ENCODE peak calls at places on chromosome 14, in seven cellular contexts. One of them, this sample, is unnamed.

GRCh38 chr14:51527073-51527472 is 124.6 kb upstream of the FRMD6 start:
- DNase-seq in K562: no peak
- DNase-seq in A549: no peak
- DNase-seq in heart left ventricle: no peak
- DNase-seq in thyroid gland: no peak
- DNase-seq in body of pancreas: no peak
- DNase-seq in esophagus squamous epithelium: no peak
- DNase-seq in this sample: no peak

GRCh38 chr14:31360919-31361662 is 59.3 kb downstream of the HEATR5A start:
- DNase-seq in K562: no peak
- DNase-seq in A549: no peak
- DNase-seq in heart left ventricle: no peak
- DNase-seq in thyroid gland: no peak
- DNase-seq in body of pancreas: no peak
- DNase-seq in esophagus squamous epithelium: no peak
- DNase-seq in this sample: no peak

GRCh38 chr14:36514278-36515104 is 5.5 kb downstream of the NKX2-1 start:
- DNase-seq in K562: no peak
- DNase-seq in A549: no peak
- DNase-seq in heart left ventricle: no peak
- DNase-seq in thyroid gland: peak
- DNase-seq in body of pancreas: no peak
- DNase-seq in esophagus squamous epithelium: no peak
- DNase-seq in this sample: no peak

GRCh38 chr14:52111583-52111982 is 42.7 kb upstream of the NID2 start:
- DNase-seq in K562: no peak
- DNase-seq in A549: peak
- DNase-seq in heart left ventricle: no peak
- DNase-seq in thyroid gland: no peak
- DNase-seq in body of pancreas: no peak
- DNase-seq in esophagus squamous epithelium: no peak
- DNase-seq in this sample: no peak

GRCh38 chr14:65226824-65227604 is 124.7 kb upstream of the MAX start:
- DNase-seq in K562: no peak
- DNase-seq in A549: no peak
- DNase-seq in heart left ventricle: no peak
- DNase-seq in thyroid gland: no peak
- DNase-seq in body of pancreas: peak
- DNase-seq in esophagus squamous epithelium: no peak
- DNase-seq in this sample: no peak

GRCh38 chr14:75293920-75294648 is 15.5 kb downstream of the FOS start:
- DNase-seq in K562: peak
- DNase-seq in A549: peak
- DNase-seq in heart left ventricle: peak
- DNase-seq in thyroid gland: peak
- DNase-seq in body of pancreas: peak
- DNase-seq in esophagus squamous epithelium: no peak
- DNase-seq in this sample: peak

GRCh38 chr14:85308531-85309300 is 221.2 kb upstream of the FLRT2 start:
- DNase-seq in K562: no peak
- DNase-seq in A549: no peak
- DNase-seq in heart left ventricle: no peak
- DNase-seq in thyroid gland: no peak
- DNase-seq in body of pancreas: no peak
- DNase-seq in esophagus squamous epithelium: no peak
- DNase-seq in this sample: no peak

GRCh38 chr14:38201137-38201828 is 6.4 kb upstream of the SSTR1 start:
- DNase-seq in K562: no peak
- DNase-seq in A549: no peak
- DNase-seq in heart left ventricle: no peak
- DNase-seq in thyroid gland: no peak
- DNase-seq in body of pancreas: no peak
- DNase-seq in esophagus squamous epithelium: no peak
- DNase-seq in this sample: no peak

GRCh38 chr14:24172261-24172860 is 481 bp downstream of the REC8 start:
- DNase-seq in K562: no peak
- DNase-seq in A549: no peak
- DNase-seq in heart left ventricle: no peak
- DNase-seq in thyroid gland: no peak
- DNase-seq in body of pancreas: no peak
- DNase-seq in esophagus squamous epithelium: no peak
- DNase-seq in this sample: no peak

GRCh38 chr14:53953828-53954550 is 2.6 kb downstream of the BMP4 start:
- DNase-seq in K562: no peak
- DNase-seq in A549: peak
- DNase-seq in heart left ventricle: peak
- DNase-seq in thyroid gland: peak
- DNase-seq in body of pancreas: peak
- DNase-seq in esophagus squamous epithelium: no peak
- DNase-seq in this sample: no peak

GRCh38 chr14:83958359-83958758 is 1571.6 kb upstream of the FLRT2 start:
- DNase-seq in K562: no peak
- DNase-seq in A549: no peak
- DNase-seq in heart left ventricle: no peak
- DNase-seq in thyroid gland: no peak
- DNase-seq in body of pancreas: no peak
- DNase-seq in esophagus squamous epithelium: no peak
- DNase-seq in this sample: no peak

GRCh38 chr14:55111122-55111705 is 17.8 kb upstream of the LGALS3 start:
- DNase-seq in K562: no peak
- DNase-seq in A549: no peak
- DNase-seq in heart left ventricle: no peak
- DNase-seq in thyroid gland: no peak
- DNase-seq in body of pancreas: no peak
- DNase-seq in esophagus squamous epithelium: no peak
- DNase-seq in this sample: no peak

GRCh38 chr14:46573518-46573917 is 78.1 kb downstream of the RPL10L start:
- DNase-seq in K562: no peak
- DNase-seq in A549: no peak
- DNase-seq in heart left ventricle: no peak
- DNase-seq in thyroid gland: no peak
- DNase-seq in body of pancreas: no peak
- DNase-seq in esophagus squamous epithelium: no peak
- DNase-seq in this sample: no peak

GRCh38 chr14:69648480-69649414 is 37.4 kb downstream of the SUSD6 start:
- DNase-seq in K562: no peak
- DNase-seq in A549: peak
- DNase-seq in heart left ventricle: no peak
- DNase-seq in thyroid gland: no peak
- DNase-seq in body of pancreas: no peak
- DNase-seq in esophagus squamous epithelium: no peak
- DNase-seq in this sample: no peak

GRCh38 chr14:25431211-25432076 is 381.5 kb upstream of the STXBP6 start:
- DNase-seq in K562: peak
- DNase-seq in A549: no peak
- DNase-seq in heart left ventricle: no peak
- DNase-seq in thyroid gland: no peak
- DNase-seq in body of pancreas: peak
- DNase-seq in esophagus squamous epithelium: no peak
- DNase-seq in this sample: no peak

GRCh38 chr14:97824218-97824617 is 1027.0 kb downstream of the VRK1 start:
- DNase-seq in K562: no peak
- DNase-seq in A549: no peak
- DNase-seq in heart left ventricle: no peak
- DNase-seq in thyroid gland: no peak
- DNase-seq in body of pancreas: no peak
- DNase-seq in esophagus squamous epithelium: no peak
- DNase-seq in this sample: no peak

DNA sequence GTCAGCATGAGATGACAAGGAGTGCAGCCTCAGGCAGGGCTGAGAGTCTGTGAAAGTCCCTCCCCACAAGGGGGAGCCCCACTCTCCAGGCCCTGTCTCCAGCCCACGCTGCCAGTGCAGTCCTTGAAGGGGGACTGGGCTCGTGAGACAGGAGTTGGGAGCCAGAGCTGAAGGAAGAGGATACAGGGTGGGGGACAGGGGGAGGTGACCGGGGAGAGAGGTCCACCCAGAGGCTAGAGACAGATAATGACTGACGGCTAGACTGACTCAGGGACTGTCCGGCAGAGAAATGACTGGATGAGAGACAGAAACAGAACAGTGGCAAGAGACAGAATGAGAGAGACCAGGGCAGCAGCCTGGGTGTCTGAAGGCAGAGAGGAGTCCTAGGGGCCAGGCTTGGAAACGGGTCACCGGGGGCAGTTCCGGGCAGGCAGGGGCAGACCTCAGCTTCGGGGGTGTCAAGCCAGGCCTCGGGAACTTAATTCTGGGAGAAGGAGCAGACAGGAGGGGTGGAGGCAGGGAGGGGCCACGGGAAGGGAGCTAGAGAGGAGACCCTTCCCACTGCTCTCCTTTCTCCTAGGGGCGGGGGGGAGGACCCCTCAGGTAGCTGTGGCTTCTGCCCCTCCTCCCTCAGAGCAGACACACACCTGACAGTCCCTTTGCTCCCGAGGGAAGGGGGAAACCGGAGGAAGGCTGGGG is 914 bp downstream of the CDH24 start:
- DNase-seq in K562: peak
- DNase-seq in A549: peak
- DNase-seq in heart left ventricle: no peak
- DNase-seq in thyroid gland: peak
- DNase-seq in body of pancreas: peak
- DNase-seq in esophagus squamous epithelium: no peak
- DNase-seq in this sample: no peak
- H3K27ac ChIP-seq in K562: peak
- H3K27ac ChIP-seq in A549: peak
- H3K27ac ChIP-seq in heart left ventricle: no peak
- H3K27ac ChIP-seq in thyroid gland: no peak
- H3K27ac ChIP-seq in body of pancreas: no peak
- H3K27ac ChIP-seq in esophagus squamous epithelium: no peak
- H3K27ac ChIP-seq in this sample: no peak

DNA sequence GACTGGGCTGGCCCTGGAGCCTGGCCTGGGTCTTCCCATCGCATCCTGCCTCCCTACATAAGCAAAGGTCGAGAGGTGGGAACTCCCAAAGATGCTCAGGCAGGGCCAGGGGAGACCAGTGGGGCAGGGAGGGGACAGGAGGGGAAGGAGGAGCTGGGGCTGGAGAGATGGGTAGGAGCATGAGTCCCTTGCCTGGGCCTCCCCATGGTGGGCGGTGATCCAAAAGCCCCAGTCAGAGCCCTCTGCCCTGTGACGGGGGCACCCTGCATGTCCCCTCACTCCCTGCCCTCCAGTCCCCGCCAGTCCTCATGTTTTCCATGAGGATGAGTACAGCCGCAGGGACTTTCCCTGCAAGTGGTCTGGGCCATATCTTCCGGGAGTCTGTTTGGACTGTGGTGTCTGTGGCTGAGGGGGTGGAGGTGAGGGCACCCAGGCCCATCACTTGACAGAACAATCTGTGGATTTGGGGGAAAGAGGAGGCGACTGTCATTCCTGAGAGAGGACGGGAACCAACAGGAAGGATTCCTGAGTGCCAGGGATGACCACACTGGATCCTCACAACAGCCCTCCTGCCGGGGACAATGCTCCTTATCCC is 9.3 kb downstream of the BDKRB2 start:
- DNase-seq in K562: no peak
- DNase-seq in A549: no peak
- DNase-seq in heart left ventricle: no peak
- DNase-seq in thyroid gland: no peak
- DNase-seq in body of pancreas: no peak
- DNase-seq in esophagus squamous epithelium: no peak
- DNase-seq in this sample: no peak
- TF ChIP-seq POLR2A in K562: no peak
- TF ChIP-seq POLR2A in A549: no peak
- TF ChIP-seq POLR2A in heart left ventricle: no peak
- TF ChIP-seq POLR2A in thyroid gland: no peak
- TF ChIP-seq POLR2A in body of pancreas: no peak
- TF ChIP-seq POLR2A in esophagus squamous epithelium: no peak
- TF ChIP-seq POLR2A in this sample: no peak

DNA sequence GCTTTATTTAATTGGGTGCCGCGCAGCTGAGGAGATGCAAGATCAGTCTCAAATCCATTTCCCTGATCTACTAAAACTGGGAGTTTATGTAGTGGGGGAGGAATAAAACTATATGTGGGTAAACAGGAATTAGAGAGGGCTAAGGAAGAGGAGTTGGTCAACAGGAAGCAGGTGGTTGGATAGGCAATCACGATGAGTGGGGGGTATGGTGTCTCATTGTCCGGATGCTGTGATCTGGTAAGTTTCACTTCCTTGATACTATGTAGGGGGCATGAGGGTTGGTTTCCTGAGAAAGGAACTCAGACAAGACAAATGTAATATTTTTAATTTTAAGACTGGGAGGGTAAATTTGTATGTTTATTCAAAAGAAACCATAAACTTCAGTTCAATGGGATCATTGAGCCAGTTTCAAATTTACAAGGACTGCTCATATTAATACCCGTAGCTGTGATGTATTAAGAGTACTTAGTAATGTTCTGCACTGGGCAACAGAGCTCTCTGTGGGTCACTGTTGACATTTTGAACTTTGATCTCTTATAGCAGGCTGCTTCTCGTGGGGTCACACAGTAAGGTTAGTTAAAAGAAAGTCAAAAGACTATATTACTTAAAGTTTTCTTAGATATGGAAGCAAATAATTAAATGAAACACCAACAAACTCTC is 786.2 kb upstream of the FBXO33 start:
- DNase-seq in K562: no peak
- DNase-seq in A549: no peak
- DNase-seq in heart left ventricle: no peak
- DNase-seq in thyroid gland: no peak
- DNase-seq in body of pancreas: no peak
- DNase-seq in esophagus squamous epithelium: no peak
- DNase-seq in this sample: no peak
- H3K27ac ChIP-seq in K562: no peak
- H3K27ac ChIP-seq in A549: no peak
- H3K27ac ChIP-seq in heart left ventricle: no peak
- H3K27ac ChIP-seq in thyroid gland: no peak
- H3K27ac ChIP-seq in body of pancreas: no peak
- H3K27ac ChIP-seq in esophagus squamous epithelium: no peak
- H3K27ac ChIP-seq in this sample: no peak

DNA sequence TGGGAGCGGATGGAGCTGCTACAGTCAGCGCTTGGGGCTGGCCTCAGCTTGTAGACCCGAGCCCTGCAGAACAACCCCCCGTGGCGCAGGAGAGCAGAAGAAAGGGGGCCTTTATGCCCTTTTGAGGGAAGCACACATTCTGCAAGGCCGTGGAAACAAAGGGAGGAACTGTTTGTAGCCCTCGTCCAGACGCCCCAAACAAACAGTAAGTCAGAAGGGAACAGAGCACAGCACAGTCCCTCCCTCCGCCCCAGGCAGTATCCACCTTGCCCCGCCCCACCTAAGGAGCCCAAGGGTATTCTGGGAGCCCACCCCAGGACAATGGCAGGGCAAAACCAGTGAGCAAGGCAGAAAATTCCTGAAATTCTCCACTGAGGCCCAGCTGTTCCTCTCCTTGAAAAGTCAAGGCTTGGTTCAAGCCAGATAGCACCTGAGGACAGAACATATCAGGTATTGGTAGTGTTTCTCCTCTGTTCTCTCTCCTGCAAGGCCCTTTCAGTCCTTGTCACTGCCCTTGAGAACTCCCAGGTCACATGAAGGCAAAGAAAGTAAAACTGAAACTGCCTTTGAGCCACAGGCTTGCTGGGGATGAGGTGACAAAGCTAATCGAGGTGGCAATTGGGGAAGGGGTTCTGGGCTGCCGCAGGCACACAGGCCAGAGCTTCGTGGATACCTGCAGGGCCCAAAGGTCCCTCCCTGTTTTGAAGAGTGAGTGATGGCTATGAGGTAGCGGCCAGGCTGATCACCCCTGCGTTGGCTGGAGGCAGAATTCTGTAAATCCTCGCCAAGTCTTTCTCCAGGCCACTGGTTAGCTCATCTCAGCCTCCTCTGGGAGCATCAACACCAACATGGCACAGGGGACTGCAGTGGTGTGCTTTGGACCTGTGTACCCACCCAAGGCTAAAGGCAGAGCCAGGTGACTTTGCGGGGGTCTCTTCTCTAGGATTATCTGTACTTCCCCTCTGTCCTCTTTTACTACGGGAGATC is 499 bp downstream of the DGLUCY start:
- DNase-seq in K562: peak
- DNase-seq in A549: peak
- DNase-seq in heart left ventricle: peak
- DNase-seq in thyroid gland: peak
- DNase-seq in body of pancreas: peak
- DNase-seq in esophagus squamous epithelium: peak
- DNase-seq in this sample: peak
- TF ChIP-seq POLR2A in K562: peak
- TF ChIP-seq POLR2A in A549: peak
- TF ChIP-seq POLR2A in heart left ventricle: no peak
- TF ChIP-seq POLR2A in thyroid gland: no peak
- TF ChIP-seq POLR2A in body of pancreas: peak
- TF ChIP-seq POLR2A in esophagus squamous epithelium: no peak
- TF ChIP-seq POLR2A in this sample: no peak